ENCODE peak calls at places on chromosomes 16 and 17, in four cellular contexts. L is H1, X is K562, Y is GM12878. V is an unnamed sample.

GRCh38 chr17:5361426-5361825 is 58.0 kb downstream of the NUP88 start:
- DNase-seq in X (no peak), L (no peak), Y (no peak), V (no peak)

GRCh38 chr17:44038604-44039007 is 23.8 kb upstream of the TMEM101 start:
- DNase-seq in Y (no peak), X (no peak), L (no peak), V (peak; percentile 39)

GRCh38 chr17:7560172-7561027 is 1.3 kb upstream of the SENP3 start:
- DNase-seq in X (peak; percentile 55), L (peak; percentile 90), Y (no peak), V (peak; percentile 64)

GRCh38 chr16:57752581-57753447 is 17.2 kb downstream of the KATNB1 start:
- DNase-seq in Y (no peak), X (no peak), L (peak; percentile 41), V (no peak)

GRCh38 chr17:21113106-21113690 is 13.6 kb upstream of the DHRS7B start:
- DNase-seq in Y (no peak), L (no peak), X (no peak), V (no peak)

GRCh38 chr17:12256380-12256995 is 235.8 kb downstream of the MAP2K4 start:
- DNase-seq in Y (peak; percentile 3), X (peak; percentile 29), L (no peak), V (peak; percentile 35)

GRCh38 chr17:59807892-59808509 is 84.7 kb downstream of the TUBD1 start:
- DNase-seq in X (no peak), Y (no peak), L (no peak), V (no peak)

GRCh38 chr16:85220125-85220839 is 108.0 kb upstream of the CIBAR2 start:
- DNase-seq in L (no peak), Y (no peak), X (no peak), V (peak; percentile 22)

GRCh38 chr16:11240636-11241473 is 15.1 kb downstream of the SOCS1 start:
- DNase-seq in L (no peak), X (no peak), Y (no peak), V (no peak)

GRCh38 chr17:9162275-9162985 is 141.1 kb downstream of the NTN1 start:
- DNase-seq in Y (no peak), L (peak; percentile 84), X (peak; percentile 68), V (no peak)

GRCh38 chr16:4931381-4931780 is 5.6 kb downstream of the PPL start:
- DNase-seq in L (no peak), Y (no peak), X (no peak), V (no peak)

GRCh38 chr17:56881685-56882295 is 32.1 kb downstream of the TRIM25 start:
- DNase-seq in L (peak; percentile 14), X (no peak), Y (no peak), V (no peak)

GRCh38 chr17:66491665-66492064 is 189.3 kb downstream of the PRKCA start:
- DNase-seq in Y (no peak), X (no peak), L (no peak), V (no peak)

GRCh38 chr16:57167537-57167936 is 18.3 kb downstream of the PSME3IP1 start:
- DNase-seq in L (no peak), X (no peak), Y (no peak), V (no peak)

GRCh38 chr17:68238488-68238887 is 9.4 kb upstream of the AMZ2 start:
- DNase-seq in X (no peak), L (peak; percentile 6), Y (no peak), V (no peak)

GRCh38 chr17:76027159-76027839 is at the start of gene EVPL:
- DNase-seq in X (no peak), L (no peak), Y (no peak), V (peak; percentile 79)

GRCh38 chr17:50127661-50128361 is 2.1 kb downstream of the SAMD14 start:
- DNase-seq in Y (no peak), X (no peak), L (no peak), V (no peak)

GRCh38 chr16:51814617-51815016 is 663.5 kb upstream of the SALL1 start:
- DNase-seq in L (no peak), X (no peak), Y (no peak), V (no peak)

GRCh38 chr16:83402160-83402794 is 405.5 kb upstream of the HSBP1 start:
- DNase-seq in X (no peak), L (peak; percentile 49), Y (no peak), V (no peak)

GRCh38 chr16:3076577-3076976 is 11.1 kb downstream of the IL32 start:
- DNase-seq in L (no peak), X (peak; percentile 3), Y (no peak), V (no peak)

DNA sequence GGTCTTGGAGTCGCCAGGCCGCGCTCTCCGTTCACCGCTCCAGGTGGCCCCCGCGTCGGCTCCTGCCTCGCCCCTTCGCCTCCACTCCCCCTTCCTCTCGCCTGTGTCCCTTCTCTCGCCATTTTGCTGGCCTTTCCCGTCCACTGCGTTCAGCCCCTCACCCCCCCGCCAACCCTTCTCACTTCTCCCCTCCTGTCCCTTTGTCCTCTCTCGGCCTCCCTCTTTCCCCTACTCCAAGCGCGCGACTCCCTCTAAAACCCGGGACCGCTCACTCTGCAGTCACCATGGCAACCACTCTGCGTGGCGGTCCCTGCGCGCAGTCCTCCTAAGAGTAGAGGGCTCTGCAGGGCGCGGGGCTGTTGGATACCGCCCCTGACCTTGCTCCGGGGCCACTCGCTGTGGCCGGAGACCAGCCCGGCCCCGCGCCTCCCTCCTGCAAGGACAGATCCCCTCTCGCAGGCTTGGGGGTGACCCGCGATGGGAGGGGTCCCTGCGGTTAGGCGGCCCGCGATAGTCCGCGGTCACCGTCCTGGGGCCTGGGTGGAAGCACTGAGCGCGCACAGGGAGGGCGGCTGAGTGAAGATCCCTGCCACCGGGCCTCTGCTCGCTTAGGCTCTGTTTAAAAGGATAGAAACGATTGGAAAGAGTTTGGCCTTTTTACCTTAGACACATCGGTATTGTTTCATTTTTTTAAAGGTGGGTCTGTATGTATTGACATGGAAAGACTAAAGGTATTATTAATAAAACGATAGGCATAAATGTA is 454 bp downstream of the CCDC40 start:
- DNase-seq in Y (no peak), X (peak; percentile 47), L (peak; percentile 85), V (peak; percentile 57)
- TF ChIP-seq BRCA1 in Y (no peak), X (no peak), L (no peak), V (no peak)

GRCh38 chr17:73265646-73266640 is 4.3 kb upstream of the CPSF4L start:
- DNase-seq in Y (no peak), X (no peak), L (no peak), V (peak; percentile 61)
- TF ChIP-seq BRCA1 in Y (no peak), X (no peak), L (no peak), V (no peak)

GRCh38 chr17:18323007-18323406 is 7.9 kb downstream of the SMCR8 start:
- DNase-seq in Y (no peak), L (no peak), X (no peak), V (no peak)
- TF ChIP-seq BRCA1 in Y (no peak), L (no peak), X (no peak), V (no peak)

DNA sequence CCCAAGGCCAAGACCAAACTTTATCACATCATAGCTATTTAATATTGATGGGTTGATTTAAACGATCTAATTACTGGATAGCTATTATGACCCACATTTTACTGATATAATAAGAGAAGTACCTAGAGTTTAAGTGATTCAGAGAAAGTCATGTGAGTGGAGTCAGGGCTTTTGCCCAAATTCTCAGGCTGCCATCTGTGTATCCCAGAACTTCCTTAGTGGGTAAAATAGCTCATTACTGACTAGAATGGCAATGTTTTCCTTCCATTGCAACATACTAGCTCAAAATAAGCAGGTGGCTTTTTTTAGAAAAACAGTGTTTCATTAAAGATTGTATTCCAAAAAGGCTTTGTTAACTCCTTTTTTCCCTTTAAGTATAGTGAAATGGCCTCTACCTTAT is 113.9 kb upstream of the MAF start:
- DNase-seq in X (no peak), Y (no peak), L (no peak), V (no peak)
- TF ChIP-seq BRCA1 in X (no peak), Y (no peak), L (no peak), V (no peak)